ENCODE peak calls at places on chromosome 1, in nine cellular contexts. R is choroid plexus epithelial cell, C is lower leg skin, Y is RWPE2, O is Calu3, P is GM13976, G is colonic mucosa, B is sigmoid colon, A is IMR-90. X is an unnamed sample.

GRCh38 chr1:20470174-20470573 is 15.8 kb downstream of the CAMK2N1 start:
- DNase-seq in R (no peak), C (no peak), Y (no peak), O (no peak), P (no peak), G (peak), B (no peak), A (no peak), X (no peak)

GRCh38 chr1:28392027-28392652 is 22.6 kb downstream of the PHACTR4 start:
- DNase-seq in R (peak), C (no peak), Y (no peak), O (no peak), P (no peak), G (no peak), B (no peak), A (peak), X (no peak)

GRCh38 chr1:219875860-219876259 is 52.5 kb downstream of the SLC30A10 start:
- DNase-seq in R (no peak), C (no peak), Y (no peak), O (no peak), P (no peak), G (peak), B (no peak), A (no peak), X (no peak)

GRCh38 chr1:41540886-41541591 is 56.6 kb upstream of the EDN2 start:
- DNase-seq in R (peak), C (peak), Y (peak), O (no peak), P (peak), G (no peak), B (peak), A (peak), X (peak)

GRCh38 chr1:38872401-38873026 is 634 bp downstream of the MYCBP start:
- DNase-seq in R (peak), C (no peak), Y (no peak), O (no peak), P (peak), G (no peak), B (no peak), A (peak), X (peak)

GRCh38 chr1:59237905-59238304 is 59.0 kb upstream of the FGGY start:
- DNase-seq in R (no peak), C (no peak), Y (no peak), O (no peak), P (no peak), G (no peak), B (no peak), A (peak), X (no peak)

GRCh38 chr1:62082456-62083363 is 111.9 kb upstream of the L1TD1 start:
- DNase-seq in R (peak), C (no peak), Y (no peak), O (peak), P (peak), G (peak), B (no peak), A (peak), X (peak)

GRCh38 chr1:237959838-237960237 is 69.1 kb upstream of the ZP4 start:
- DNase-seq in R (no peak), C (no peak), Y (no peak), O (no peak), P (no peak), G (no peak), B (no peak), A (no peak), X (no peak)

GRCh38 chr1:15799928-15800835 is 7.3 kb downstream of the UQCRHL start:
- DNase-seq in R (peak), C (peak), Y (peak), O (peak), P (no peak), G (peak), B (peak), A (peak), X (no peak)

GRCh38 chr1:15833842-15834405 is 13.6 kb upstream of the SPEN start:
- DNase-seq in R (no peak), C (no peak), Y (no peak), O (no peak), P (no peak), G (no peak), B (no peak), A (no peak), X (no peak)

GRCh38 chr1:25890249-25891034 is 14.9 kb upstream of the PAQR7 start:
- DNase-seq in R (peak), C (no peak), Y (peak), O (peak), P (no peak), G (peak), B (peak), A (peak), X (no peak)

GRCh38 chr1:204959836-204960235 is 83.2 kb upstream of the CNTN2 start:
- DNase-seq in R (no peak), C (no peak), Y (no peak), O (no peak), P (no peak), G (no peak), B (no peak), A (no peak), X (no peak)

GRCh38 chr1:44417351-44418021 is 12.4 kb downstream of the RNF220 start:
- DNase-seq in R (peak), C (no peak), Y (no peak), O (no peak), P (no peak), G (no peak), B (no peak), A (no peak), X (peak)

GRCh38 chr1:18740617-18741016 is 110.0 kb downstream of the PAX7 start:
- DNase-seq in R (no peak), C (no peak), Y (no peak), O (no peak), P (no peak), G (no peak), B (no peak), A (no peak), X (no peak)

GRCh38 chr1:119516680-119517079 is 9.7 kb downstream of the HSD3B1 start:
- DNase-seq in R (no peak), C (no peak), Y (no peak), O (peak), P (no peak), G (no peak), B (no peak), A (no peak), X (no peak)

GRCh38 chr1:226990133-226990716 is 50.1 kb downstream of the COQ8A start:
- DNase-seq in R (peak), C (no peak), Y (no peak), O (no peak), P (peak), G (peak), B (peak), A (no peak), X (peak)

GRCh38 chr1:81701071-81701470 is 99.7 kb upstream of the ADGRL2 start:
- DNase-seq in R (no peak), C (no peak), Y (no peak), O (no peak), P (no peak), G (no peak), B (no peak), A (no peak), X (no peak)

GRCh38 chr1:162674018-162674608 is 41.8 kb downstream of the DDR2 start:
- DNase-seq in R (peak), C (no peak), Y (no peak), O (no peak), P (no peak), G (no peak), B (no peak), A (peak), X (no peak)

GRCh38 chr1:147389532-147390184 is 147.2 kb downstream of the CHD1L start:
- DNase-seq in R (peak), C (no peak), Y (no peak), O (peak), P (peak), G (no peak), B (no peak), A (peak), X (peak)

GRCh38 chr1:92934395-92935378 is 26.6 kb downstream of the DIPK1A start:
- DNase-seq in R (peak), C (no peak), Y (no peak), O (no peak), P (no peak), G (no peak), B (no peak), A (peak), X (no peak)

GRCh38 chr1:219427400-219427799 is 185.5 kb downstream of the ZC3H11B start:
- DNase-seq in R (no peak), C (no peak), Y (no peak), O (no peak), P (peak), G (no peak), B (no peak), A (no peak), X (no peak)

GRCh38 chr1:40922969-40923368 is 56.5 kb upstream of the CTPS1 start:
- DNase-seq in R (no peak), C (peak), Y (no peak), O (no peak), P (no peak), G (no peak), B (peak), A (no peak), X (no peak)

GRCh38 chr1:218718977-218719376 is 373.8 kb downstream of the TGFB2 start:
- DNase-seq in R (peak), C (no peak), Y (no peak), O (no peak), P (no peak), G (no peak), B (no peak), A (peak), X (no peak)

GRCh38 chr1:12477936-12478611 is 139.9 kb downstream of the DHRS3 start:
- DNase-seq in R (peak), C (peak), Y (peak), O (peak), P (no peak), G (peak), B (peak), A (peak), X (no peak)

GRCh38 chr1:19083081-19083480 is 126.6 kb upstream of the IFFO2 start:
- DNase-seq in R (peak), C (peak), Y (no peak), O (peak), P (no peak), G (no peak), B (no peak), A (peak), X (no peak)

GRCh38 chr1:230807029-230807428 is 59.8 kb downstream of the CAPN9 start:
- DNase-seq in R (no peak), C (no peak), Y (no peak), O (no peak), P (no peak), G (no peak), B (peak), A (no peak), X (no peak)

GRCh38 chr1:3192825-3193224 is 123.8 kb downstream of the PRDM16 start:
- DNase-seq in R (no peak), C (no peak), Y (no peak), O (no peak), P (no peak), G (no peak), B (no peak), A (no peak), X (no peak)

GRCh38 chr1:162369571-162369970 is 7.1 kb downstream of the SPATA46 start:
- DNase-seq in R (no peak), C (peak), Y (no peak), O (no peak), P (no peak), G (no peak), B (peak), A (no peak), X (no peak)

GRCh38 chr1:156727914-156728598 is at the start of gene METTL25B:
- DNase-seq in R (peak), C (peak), Y (peak), O (peak), P (peak), G (peak), B (peak), A (peak), X (peak)
- TF ChIP-seq CTCF in R (no peak), C (no peak), Y (no peak), O (no peak), P (no peak), G (no peak), B (no peak), A (no peak), X (no peak)

GRCh38 chr1:214086945-214087344 is 99.2 kb downstream of the PROX1 start:
- DNase-seq in R (no peak), C (no peak), Y (no peak), O (no peak), P (no peak), G (no peak), B (no peak), A (no peak), X (no peak)
- TF ChIP-seq CTCF in R (no peak), C (no peak), Y (no peak), O (no peak), P (no peak), G (no peak), B (no peak), A (no peak), X (no peak)

DNA sequence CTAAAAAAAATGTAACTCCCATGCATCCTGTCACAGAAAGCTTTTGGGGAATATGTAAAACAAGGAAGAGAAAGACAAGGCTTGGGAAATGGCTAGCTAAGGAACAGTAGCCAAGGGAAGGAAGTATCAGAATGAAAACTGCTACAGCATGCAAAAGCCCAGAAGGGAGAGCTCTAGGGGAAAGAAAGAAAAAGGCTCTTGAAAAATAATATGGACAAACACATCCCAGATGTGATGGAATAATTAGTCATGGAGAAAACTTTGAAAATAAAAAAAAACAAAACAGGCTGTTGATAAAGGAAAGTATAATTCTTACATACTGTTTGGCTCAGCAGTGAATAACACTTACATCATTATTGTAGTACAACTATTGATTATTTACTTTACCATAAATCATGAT is 47.9 kb upstream of the VCAM1 start:
- DNase-seq in R (peak), C (no peak), Y (no peak), O (no peak), P (no peak), G (no peak), B (no peak), A (peak), X (no peak)
- TF ChIP-seq CTCF in R (peak), C (no peak), Y (no peak), O (no peak), P (no peak), G (no peak), B (no peak), A (no peak), X (no peak)

GRCh38 chr1:5286244-5286643 is 631.8 kb downstream of the AJAP1 start:
- DNase-seq in R (no peak), C (no peak), Y (no peak), O (no peak), P (no peak), G (no peak), B (no peak), A (no peak), X (no peak)
- TF ChIP-seq CTCF in R (no peak), C (no peak), Y (peak), O (no peak), P (no peak), G (no peak), B (no peak), A (no peak), X (no peak)